ENCODE peak calls at places on chromosomes 1 and 21, in four cellular contexts. X, P, J and S are unnamed samples.

GRCh38 chr1:186849271-186849671 is 20.5 kb downstream of the PLA2G4A start:
- DNase-seq in X (no peak), P (no peak), J (no peak), S (no peak)

GRCh38 chr1:77040817-77041216 is 173.5 kb downstream of the ST6GALNAC5 start:
- DNase-seq in X (no peak), P (no peak), J (no peak), S (no peak)

GRCh38 chr1:246104927-246105326 is 402.2 kb downstream of the SMYD3 start:
- DNase-seq in X (no peak), P (no peak), J (no peak), S (peak; percentile 63)

GRCh38 chr1:4702927-4703326 is 48.5 kb downstream of the AJAP1 start:
- DNase-seq in X (no peak), P (no peak), J (no peak), S (peak; percentile 94)

GRCh38 chr1:26335774-26336476 is 18.0 kb downstream of the CRYBG2 start:
- DNase-seq in X (no peak), P (no peak), J (no peak), S (no peak)

GRCh38 chr1:107183011-107183410 is 42.2 kb downstream of the NTNG1 start:
- DNase-seq in X (no peak), P (no peak), J (no peak), S (no peak)

GRCh38 chr1:56266355-56266754 is 313.0 kb downstream of the PLPP3 start:
- DNase-seq in X (no peak), P (no peak), J (no peak), S (no peak)

GRCh38 chr21:35026617-35027557 is 22.2 kb downstream of the RUNX1 start:
- DNase-seq in X (no peak), P (peak; percentile 38), J (peak; percentile 91), S (no peak)

GRCh38 chr1:90114521-90115141 is 119.7 kb downstream of the ZNF326 start:
- DNase-seq in X (peak; percentile 74), P (no peak), J (no peak), S (peak; percentile 67)

GRCh38 chr1:150928286-150928685 is 2.1 kb downstream of the SETDB1 start:
- DNase-seq in X (no peak), P (no peak), J (no peak), S (no peak)

GRCh38 chr1:7408771-7409150 is 362.3 kb upstream of the VAMP3 start:
- DNase-seq in X (no peak), P (no peak), J (no peak), S (no peak)

GRCh38 chr1:209674957-209675566 is at the start of gene G0S2:
- DNase-seq in X (peak; percentile 76), P (peak; percentile 44), J (peak; percentile 42), S (no peak)